ENCODE peak calls at places on chromosomes 4 and X, in five cellular contexts. M is activated CD4-positive, alpha-beta memory T cell treated with anti-CD3 and anti-CD28 coated beads for 36 hours; D is mucosa of descending colon; I is left colon; H is fibroblast of pulmonary artery. W is an unnamed sample.

GRCh38 chr4:74230902-74231499 is 73.1 kb downstream of the MTHFD2L start:
- DNase-seq in M (peak; percentile 48), D (no peak), I (peak; percentile 43), H (peak; percentile 87), W (no peak)

GRCh38 chrX:153768311-153769157 is 4.5 kb downstream of the PLXNB3 start:
- DNase-seq in M (no peak), D (peak; percentile 44), I (peak; percentile 6), H (no peak), W (no peak)

GRCh38 chrX:2824886-2825285 is 3.8 kb upstream of the GYG2 start:
- DNase-seq in M (no peak), D (no peak), I (no peak), H (no peak), W (no peak)

GRCh38 chr4:186840222-186840701 is 116.6 kb upstream of the FAT1 start:
- DNase-seq in M (no peak), D (peak; percentile 52), I (peak; percentile 16), H (no peak), W (no peak)

GRCh38 chr4:124212835-124213640 is 499.5 kb downstream of the ANKRD50 start:
- DNase-seq in M (no peak), D (no peak), I (no peak), H (peak; percentile 69), W (no peak)

GRCh38 chrX:40122487-40122886 is 24.7 kb upstream of the BCOR start:
- DNase-seq in M (no peak), D (no peak), I (no peak), H (no peak), W (no peak)

GRCh38 chr4:98572697-98573096 is 85.7 kb downstream of the TSPAN5 start:
- DNase-seq in M (no peak), D (no peak), I (no peak), H (no peak), W (no peak)

GRCh38 chr4:37827030-37827705 is 682 bp downstream of the PGM2 start:
- DNase-seq in M (peak; percentile 20), D (no peak), I (no peak), H (peak; percentile 48), W (no peak)

GRCh38 chr4:179307297-179308136 is 1865.3 kb upstream of the AGA start:
- DNase-seq in M (no peak), D (no peak), I (peak; percentile 21), H (peak; percentile 24), W (peak; percentile 41)

GRCh38 chr4:173522160-173522873 is 7.7 kb downstream of the HAND2 start:
- DNase-seq in M (no peak), D (peak; percentile 72), I (peak; percentile 71), H (peak; percentile 95), W (peak; percentile 77)

GRCh38 chr4:111748157-111748556 is 397.1 kb upstream of the FAM241A start:
- DNase-seq in M (no peak), D (no peak), I (no peak), H (no peak), W (no peak)

GRCh38 chr4:7964459-7964858 is 24.8 kb upstream of the AFAP1 start:
- DNase-seq in M (peak; percentile 80), D (no peak), I (no peak), H (no peak), W (no peak)

GRCh38 chr4:74969507-74970474 is 36.9 kb downstream of the PARM1 start:
- DNase-seq in M (no peak), D (no peak), I (no peak), H (peak; percentile 1), W (no peak)

GRCh38 chr4:172826866-172827265 is 341.7 kb upstream of the GALNT7 start:
- DNase-seq in M (no peak), D (no peak), I (no peak), H (no peak), W (no peak)

GRCh38 chr4:151727365-151727764 is 33.4 kb downstream of the GATB start:
- DNase-seq in M (no peak), D (no peak), I (no peak), H (no peak), W (no peak)